ENCODE peak calls at places on chromosomes 13 and 19, in nine cellular contexts. One of them, this sample, is unnamed.

GRCh38 chr13:85582890-85583289 is 216.3 kb downstream of the SLITRK6 start:
- DNase-seq in heart right ventricle: no peak
- DNase-seq in astrocyte of the cerebellum: no peak
- DNase-seq in ovary: no peak
- DNase-seq in activated T-helper 2 cell treated with anti-CD3 and anti-CD28 coated beads, Interferon-gamma antibody, Interleukin-2, Interleukin-4, amounts not matched to agents 10 μg/mL and 5 μg/mL and 100 μg/mL, durations not matched to agents 14 hours and 24 hours and 36 hours: no peak
- DNase-seq in GM03348: no peak
- DNase-seq in fibroblast of mammary gland: peak; percentile 1
- DNase-seq in activated T-helper 9 cell treated with anti-CD3 and anti-CD28 coated beads, Interleukin-2, amount 50 U/mL, for 16 hours: no peak
- DNase-seq in stimulated activated CD4-positive, alpha-beta T cell treated with anti-CD3 and anti-CD28 coated beads, TNF-alpha, amount 100 ng/mL, for 24 hours: no peak
- DNase-seq in this sample: no peak

GRCh38 chr19:19372656-19373416 is 32.6 kb upstream of the GATAD2A start:
- DNase-seq in stimulated activated CD4-positive, alpha-beta T cell treated with anti-CD3 and anti-CD28 coated beads, TNF-alpha, amount 100 ng/mL, for 24 hours: no peak
- DNase-seq in heart right ventricle: peak; percentile 64
- DNase-seq in astrocyte of the cerebellum: no peak
- DNase-seq in activated T-helper 9 cell treated with anti-CD3 and anti-CD28 coated beads, Interleukin-2, amount 50 U/mL, for 16 hours: no peak
- DNase-seq in ovary: no peak
- DNase-seq in activated T-helper 2 cell treated with anti-CD3 and anti-CD28 coated beads, Interferon-gamma antibody, Interleukin-2, Interleukin-4, amounts not matched to agents 10 μg/mL and 5 μg/mL and 100 μg/mL, durations not matched to agents 14 hours and 24 hours and 36 hours: peak; percentile 33
- DNase-seq in GM03348: peak; percentile 22
- DNase-seq in fibroblast of mammary gland: peak; percentile 29
- DNase-seq in this sample: no peak

GRCh38 chr13:48009298-48009697 is 8.2 kb upstream of the SUCLA2 start:
- DNase-seq in ovary: no peak
- DNase-seq in astrocyte of the cerebellum: peak; percentile 69
- DNase-seq in stimulated activated CD4-positive, alpha-beta T cell treated with anti-CD3 and anti-CD28 coated beads, TNF-alpha, amount 100 ng/mL, for 24 hours: no peak
- DNase-seq in activated T-helper 9 cell treated with anti-CD3 and anti-CD28 coated beads, Interleukin-2, amount 50 U/mL, for 16 hours: no peak
- DNase-seq in GM03348: peak; percentile 85
- DNase-seq in activated T-helper 2 cell treated with anti-CD3 and anti-CD28 coated beads, Interferon-gamma antibody, Interleukin-2, Interleukin-4, amounts not matched to agents 10 μg/mL and 5 μg/mL and 100 μg/mL, durations not matched to agents 14 hours and 24 hours and 36 hours: no peak
- DNase-seq in fibroblast of mammary gland: peak; percentile 79
- DNase-seq in heart right ventricle: no peak
- DNase-seq in this sample: no peak

GRCh38 chr13:30880756-30881155 is 25.3 kb upstream of the MEDAG start:
- DNase-seq in fibroblast of mammary gland: peak; percentile 98
- DNase-seq in activated T-helper 2 cell treated with anti-CD3 and anti-CD28 coated beads, Interferon-gamma antibody, Interleukin-2, Interleukin-4, amounts not matched to agents 10 μg/mL and 5 μg/mL and 100 μg/mL, durations not matched to agents 14 hours and 24 hours and 36 hours: no peak
- DNase-seq in heart right ventricle: no peak
- DNase-seq in stimulated activated CD4-positive, alpha-beta T cell treated with anti-CD3 and anti-CD28 coated beads, TNF-alpha, amount 100 ng/mL, for 24 hours: no peak
- DNase-seq in astrocyte of the cerebellum: peak; percentile 75
- DNase-seq in activated T-helper 9 cell treated with anti-CD3 and anti-CD28 coated beads, Interleukin-2, amount 50 U/mL, for 16 hours: no peak
- DNase-seq in GM03348: peak; percentile 77
- DNase-seq in ovary: no peak
- DNase-seq in this sample: no peak

GRCh38 chr13:25291691-25292090 is 4.4 kb upstream of the MTMR6 start:
- DNase-seq in fibroblast of mammary gland: no peak
- DNase-seq in ovary: no peak
- DNase-seq in astrocyte of the cerebellum: no peak
- DNase-seq in stimulated activated CD4-positive, alpha-beta T cell treated with anti-CD3 and anti-CD28 coated beads, TNF-alpha, amount 100 ng/mL, for 24 hours: no peak
- DNase-seq in GM03348: no peak
- DNase-seq in heart right ventricle: no peak
- DNase-seq in activated T-helper 9 cell treated with anti-CD3 and anti-CD28 coated beads, Interleukin-2, amount 50 U/mL, for 16 hours: no peak
- DNase-seq in activated T-helper 2 cell treated with anti-CD3 and anti-CD28 coated beads, Interferon-gamma antibody, Interleukin-2, Interleukin-4, amounts not matched to agents 10 μg/mL and 5 μg/mL and 100 μg/mL, durations not matched to agents 14 hours and 24 hours and 36 hours: no peak
- DNase-seq in this sample: peak; percentile 56

GRCh38 chr13:38350114-38350617 is 515 bp downstream of the UFM1 start:
- DNase-seq in heart right ventricle: peak; percentile 46
- DNase-seq in astrocyte of the cerebellum: peak; percentile 28
- DNase-seq in activated T-helper 9 cell treated with anti-CD3 and anti-CD28 coated beads, Interleukin-2, amount 50 U/mL, for 16 hours: peak; percentile 40
- DNase-seq in ovary: peak; percentile 61
- DNase-seq in fibroblast of mammary gland: peak; percentile 53
- DNase-seq in stimulated activated CD4-positive, alpha-beta T cell treated with anti-CD3 and anti-CD28 coated beads, TNF-alpha, amount 100 ng/mL, for 24 hours: peak; percentile 27
- DNase-seq in activated T-helper 2 cell treated with anti-CD3 and anti-CD28 coated beads, Interferon-gamma antibody, Interleukin-2, Interleukin-4, amounts not matched to agents 10 μg/mL and 5 μg/mL and 100 μg/mL, durations not matched to agents 14 hours and 24 hours and 36 hours: peak; percentile 48
- DNase-seq in GM03348: peak; percentile 54
- DNase-seq in this sample: peak; percentile 6

GRCh38 chr13:44903596-44903995 is 85.7 kb downstream of the NUFIP1 start:
- DNase-seq in ovary: peak; percentile 84
- DNase-seq in astrocyte of the cerebellum: peak; percentile 85
- DNase-seq in fibroblast of mammary gland: peak; percentile 96
- DNase-seq in GM03348: peak; percentile 81
- DNase-seq in activated T-helper 9 cell treated with anti-CD3 and anti-CD28 coated beads, Interleukin-2, amount 50 U/mL, for 16 hours: no peak
- DNase-seq in activated T-helper 2 cell treated with anti-CD3 and anti-CD28 coated beads, Interferon-gamma antibody, Interleukin-2, Interleukin-4, amounts not matched to agents 10 μg/mL and 5 μg/mL and 100 μg/mL, durations not matched to agents 14 hours and 24 hours and 36 hours: no peak
- DNase-seq in stimulated activated CD4-positive, alpha-beta T cell treated with anti-CD3 and anti-CD28 coated beads, TNF-alpha, amount 100 ng/mL, for 24 hours: no peak
- DNase-seq in heart right ventricle: peak; percentile 81
- DNase-seq in this sample: no peak

GRCh38 chr19:37551123-37551993 is 43.2 kb downstream of the ZNF571 start:
- DNase-seq in ovary: no peak
- DNase-seq in activated T-helper 2 cell treated with anti-CD3 and anti-CD28 coated beads, Interferon-gamma antibody, Interleukin-2, Interleukin-4, amounts not matched to agents 10 μg/mL and 5 μg/mL and 100 μg/mL, durations not matched to agents 14 hours and 24 hours and 36 hours: peak; percentile 55
- DNase-seq in astrocyte of the cerebellum: peak; percentile 9
- DNase-seq in GM03348: peak; percentile 86
- DNase-seq in activated T-helper 9 cell treated with anti-CD3 and anti-CD28 coated beads, Interleukin-2, amount 50 U/mL, for 16 hours: peak; percentile 24
- DNase-seq in heart right ventricle: peak; percentile 64
- DNase-seq in fibroblast of mammary gland: peak; percentile 72
- DNase-seq in stimulated activated CD4-positive, alpha-beta T cell treated with anti-CD3 and anti-CD28 coated beads, TNF-alpha, amount 100 ng/mL, for 24 hours: no peak
- DNase-seq in this sample: no peak

GRCh38 chr13:49669735-49670309 is 21.5 kb downstream of the EBPL start:
- DNase-seq in astrocyte of the cerebellum: peak; percentile 66
- DNase-seq in stimulated activated CD4-positive, alpha-beta T cell treated with anti-CD3 and anti-CD28 coated beads, TNF-alpha, amount 100 ng/mL, for 24 hours: no peak
- DNase-seq in ovary: peak; percentile 61
- DNase-seq in heart right ventricle: peak; percentile 33
- DNase-seq in GM03348: peak; percentile 87
- DNase-seq in activated T-helper 2 cell treated with anti-CD3 and anti-CD28 coated beads, Interferon-gamma antibody, Interleukin-2, Interleukin-4, amounts not matched to agents 10 μg/mL and 5 μg/mL and 100 μg/mL, durations not matched to agents 14 hours and 24 hours and 36 hours: no peak
- DNase-seq in activated T-helper 9 cell treated with anti-CD3 and anti-CD28 coated beads, Interleukin-2, amount 50 U/mL, for 16 hours: no peak
- DNase-seq in fibroblast of mammary gland: peak; percentile 76
- DNase-seq in this sample: peak; percentile 21

GRCh38 chr19:11446652-11447301 is 11.3 kb downstream of the PRKCSH start:
- DNase-seq in ovary: peak; percentile 61
- DNase-seq in activated T-helper 9 cell treated with anti-CD3 and anti-CD28 coated beads, Interleukin-2, amount 50 U/mL, for 16 hours: peak; percentile 27
- DNase-seq in heart right ventricle: peak; percentile 74
- DNase-seq in GM03348: peak; percentile 88
- DNase-seq in fibroblast of mammary gland: peak; percentile 21
- DNase-seq in stimulated activated CD4-positive, alpha-beta T cell treated with anti-CD3 and anti-CD28 coated beads, TNF-alpha, amount 100 ng/mL, for 24 hours: no peak
- DNase-seq in activated T-helper 2 cell treated with anti-CD3 and anti-CD28 coated beads, Interferon-gamma antibody, Interleukin-2, Interleukin-4, amounts not matched to agents 10 μg/mL and 5 μg/mL and 100 μg/mL, durations not matched to agents 14 hours and 24 hours and 36 hours: no peak
- DNase-seq in astrocyte of the cerebellum: no peak
- DNase-seq in this sample: no peak

GRCh38 chr19:32097620-32098019 is 247.8 kb upstream of the ZNF507 start:
- DNase-seq in activated T-helper 2 cell treated with anti-CD3 and anti-CD28 coated beads, Interferon-gamma antibody, Interleukin-2, Interleukin-4, amounts not matched to agents 10 μg/mL and 5 μg/mL and 100 μg/mL, durations not matched to agents 14 hours and 24 hours and 36 hours: no peak
- DNase-seq in fibroblast of mammary gland: no peak
- DNase-seq in activated T-helper 9 cell treated with anti-CD3 and anti-CD28 coated beads, Interleukin-2, amount 50 U/mL, for 16 hours: no peak
- DNase-seq in GM03348: no peak
- DNase-seq in ovary: no peak
- DNase-seq in heart right ventricle: no peak
- DNase-seq in astrocyte of the cerebellum: no peak
- DNase-seq in stimulated activated CD4-positive, alpha-beta T cell treated with anti-CD3 and anti-CD28 coated beads, TNF-alpha, amount 100 ng/mL, for 24 hours: no peak
- DNase-seq in this sample: no peak

GRCh38 chr19:16890461-16891184 is 1.8 kb downstream of the F2RL3 start:
- DNase-seq in ovary: no peak
- DNase-seq in stimulated activated CD4-positive, alpha-beta T cell treated with anti-CD3 and anti-CD28 coated beads, TNF-alpha, amount 100 ng/mL, for 24 hours: no peak
- DNase-seq in heart right ventricle: no peak
- DNase-seq in activated T-helper 9 cell treated with anti-CD3 and anti-CD28 coated beads, Interleukin-2, amount 50 U/mL, for 16 hours: no peak
- DNase-seq in fibroblast of mammary gland: no peak
- DNase-seq in astrocyte of the cerebellum: no peak
- DNase-seq in GM03348: no peak
- DNase-seq in activated T-helper 2 cell treated with anti-CD3 and anti-CD28 coated beads, Interferon-gamma antibody, Interleukin-2, Interleukin-4, amounts not matched to agents 10 μg/mL and 5 μg/mL and 100 μg/mL, durations not matched to agents 14 hours and 24 hours and 36 hours: no peak
- DNase-seq in this sample: no peak

GRCh38 chr19:58374200-58374599 is 6.6 kb downstream of the ZNF837 start:
- DNase-seq in stimulated activated CD4-positive, alpha-beta T cell treated with anti-CD3 and anti-CD28 coated beads, TNF-alpha, amount 100 ng/mL, for 24 hours: no peak
- DNase-seq in heart right ventricle: no peak
- DNase-seq in astrocyte of the cerebellum: no peak
- DNase-seq in activated T-helper 9 cell treated with anti-CD3 and anti-CD28 coated beads, Interleukin-2, amount 50 U/mL, for 16 hours: no peak
- DNase-seq in activated T-helper 2 cell treated with anti-CD3 and anti-CD28 coated beads, Interferon-gamma antibody, Interleukin-2, Interleukin-4, amounts not matched to agents 10 μg/mL and 5 μg/mL and 100 μg/mL, durations not matched to agents 14 hours and 24 hours and 36 hours: no peak
- DNase-seq in fibroblast of mammary gland: peak; percentile 58
- DNase-seq in GM03348: no peak
- DNase-seq in ovary: no peak
- DNase-seq in this sample: no peak

GRCh38 chr13:64755961-64756360 is 2474.2 kb downstream of the PCDH9 start:
- DNase-seq in astrocyte of the cerebellum: no peak
- DNase-seq in stimulated activated CD4-positive, alpha-beta T cell treated with anti-CD3 and anti-CD28 coated beads, TNF-alpha, amount 100 ng/mL, for 24 hours: no peak
- DNase-seq in GM03348: no peak
- DNase-seq in fibroblast of mammary gland: no peak
- DNase-seq in ovary: no peak
- DNase-seq in activated T-helper 9 cell treated with anti-CD3 and anti-CD28 coated beads, Interleukin-2, amount 50 U/mL, for 16 hours: no peak
- DNase-seq in activated T-helper 2 cell treated with anti-CD3 and anti-CD28 coated beads, Interferon-gamma antibody, Interleukin-2, Interleukin-4, amounts not matched to agents 10 μg/mL and 5 μg/mL and 100 μg/mL, durations not matched to agents 14 hours and 24 hours and 36 hours: no peak
- DNase-seq in heart right ventricle: no peak
- DNase-seq in this sample: no peak

GRCh38 chr19:2762783-2763496 is 20.1 kb downstream of the SGTA start:
- DNase-seq in heart right ventricle: no peak
- DNase-seq in ovary: no peak
- DNase-seq in activated T-helper 9 cell treated with anti-CD3 and anti-CD28 coated beads, Interleukin-2, amount 50 U/mL, for 16 hours: no peak
- DNase-seq in astrocyte of the cerebellum: no peak
- DNase-seq in GM03348: no peak
- DNase-seq in fibroblast of mammary gland: no peak
- DNase-seq in stimulated activated CD4-positive, alpha-beta T cell treated with anti-CD3 and anti-CD28 coated beads, TNF-alpha, amount 100 ng/mL, for 24 hours: no peak
- DNase-seq in activated T-helper 2 cell treated with anti-CD3 and anti-CD28 coated beads, Interferon-gamma antibody, Interleukin-2, Interleukin-4, amounts not matched to agents 10 μg/mL and 5 μg/mL and 100 μg/mL, durations not matched to agents 14 hours and 24 hours and 36 hours: no peak
- DNase-seq in this sample: no peak

GRCh38 chr13:41306271-41307150 is 4.6 kb upstream of the NAA16 start:
- DNase-seq in activated T-helper 2 cell treated with anti-CD3 and anti-CD28 coated beads, Interferon-gamma antibody, Interleukin-2, Interleukin-4, amounts not matched to agents 10 μg/mL and 5 μg/mL and 100 μg/mL, durations not matched to agents 14 hours and 24 hours and 36 hours: no peak
- DNase-seq in astrocyte of the cerebellum: no peak
- DNase-seq in activated T-helper 9 cell treated with anti-CD3 and anti-CD28 coated beads, Interleukin-2, amount 50 U/mL, for 16 hours: no peak
- DNase-seq in stimulated activated CD4-positive, alpha-beta T cell treated with anti-CD3 and anti-CD28 coated beads, TNF-alpha, amount 100 ng/mL, for 24 hours: no peak
- DNase-seq in fibroblast of mammary gland: no peak
- DNase-seq in heart right ventricle: no peak
- DNase-seq in ovary: no peak
- DNase-seq in GM03348: no peak
- DNase-seq in this sample: no peak

GRCh38 chr19:52936151-52936957 is 13.1 kb upstream of the ZNF888 start:
- DNase-seq in heart right ventricle: no peak
- DNase-seq in ovary: no peak
- DNase-seq in activated T-helper 9 cell treated with anti-CD3 and anti-CD28 coated beads, Interleukin-2, amount 50 U/mL, for 16 hours: no peak
- DNase-seq in activated T-helper 2 cell treated with anti-CD3 and anti-CD28 coated beads, Interferon-gamma antibody, Interleukin-2, Interleukin-4, amounts not matched to agents 10 μg/mL and 5 μg/mL and 100 μg/mL, durations not matched to agents 14 hours and 24 hours and 36 hours: no peak
- DNase-seq in stimulated activated CD4-positive, alpha-beta T cell treated with anti-CD3 and anti-CD28 coated beads, TNF-alpha, amount 100 ng/mL, for 24 hours: no peak
- DNase-seq in fibroblast of mammary gland: no peak
- DNase-seq in GM03348: no peak
- DNase-seq in astrocyte of the cerebellum: no peak
- DNase-seq in this sample: no peak

GRCh38 chr19:51687791-51688664 is 5.1 kb upstream of the SPACA6 start:
- DNase-seq in astrocyte of the cerebellum: no peak
- DNase-seq in GM03348: peak; percentile 74
- DNase-seq in ovary: peak; percentile 71
- DNase-seq in fibroblast of mammary gland: peak; percentile 74
- DNase-seq in activated T-helper 9 cell treated with anti-CD3 and anti-CD28 coated beads, Interleukin-2, amount 50 U/mL, for 16 hours: no peak
- DNase-seq in activated T-helper 2 cell treated with anti-CD3 and anti-CD28 coated beads, Interferon-gamma antibody, Interleukin-2, Interleukin-4, amounts not matched to agents 10 μg/mL and 5 μg/mL and 100 μg/mL, durations not matched to agents 14 hours and 24 hours and 36 hours: no peak
- DNase-seq in stimulated activated CD4-positive, alpha-beta T cell treated with anti-CD3 and anti-CD28 coated beads, TNF-alpha, amount 100 ng/mL, for 24 hours: no peak
- DNase-seq in heart right ventricle: peak; percentile 74
- DNase-seq in this sample: no peak

GRCh38 chr13:80132741-80133601 is 208.0 kb downstream of the SPRY2 start:
- DNase-seq in stimulated activated CD4-positive, alpha-beta T cell treated with anti-CD3 and anti-CD28 coated beads, TNF-alpha, amount 100 ng/mL, for 24 hours: no peak
- DNase-seq in heart right ventricle: peak; percentile 32
- DNase-seq in activated T-helper 9 cell treated with anti-CD3 and anti-CD28 coated beads, Interleukin-2, amount 50 U/mL, for 16 hours: no peak
- DNase-seq in GM03348: peak; percentile 48
- DNase-seq in activated T-helper 2 cell treated with anti-CD3 and anti-CD28 coated beads, Interferon-gamma antibody, Interleukin-2, Interleukin-4, amounts not matched to agents 10 μg/mL and 5 μg/mL and 100 μg/mL, durations not matched to agents 14 hours and 24 hours and 36 hours: no peak
- DNase-seq in ovary: peak; percentile 43
- DNase-seq in fibroblast of mammary gland: peak; percentile 69
- DNase-seq in astrocyte of the cerebellum: no peak
- DNase-seq in this sample: no peak

GRCh38 chr19:29269641-29270040 is 56.7 kb upstream of the UQCRFS1 start:
- DNase-seq in stimulated activated CD4-positive, alpha-beta T cell treated with anti-CD3 and anti-CD28 coated beads, TNF-alpha, amount 100 ng/mL, for 24 hours: no peak
- DNase-seq in activated T-helper 9 cell treated with anti-CD3 and anti-CD28 coated beads, Interleukin-2, amount 50 U/mL, for 16 hours: no peak
- DNase-seq in heart right ventricle: no peak
- DNase-seq in ovary: no peak
- DNase-seq in fibroblast of mammary gland: no peak
- DNase-seq in astrocyte of the cerebellum: no peak
- DNase-seq in GM03348: no peak
- DNase-seq in activated T-helper 2 cell treated with anti-CD3 and anti-CD28 coated beads, Interferon-gamma antibody, Interleukin-2, Interleukin-4, amounts not matched to agents 10 μg/mL and 5 μg/mL and 100 μg/mL, durations not matched to agents 14 hours and 24 hours and 36 hours: no peak
- DNase-seq in this sample: no peak

GRCh38 chr13:23467048-23467931 is 33.8 kb upstream of the SACS start:
- DNase-seq in GM03348: peak; percentile 39
- DNase-seq in activated T-helper 9 cell treated with anti-CD3 and anti-CD28 coated beads, Interleukin-2, amount 50 U/mL, for 16 hours: no peak
- DNase-seq in activated T-helper 2 cell treated with anti-CD3 and anti-CD28 coated beads, Interferon-gamma antibody, Interleukin-2, Interleukin-4, amounts not matched to agents 10 μg/mL and 5 μg/mL and 100 μg/mL, durations not matched to agents 14 hours and 24 hours and 36 hours: no peak
- DNase-seq in fibroblast of mammary gland: peak; percentile 44
- DNase-seq in stimulated activated CD4-positive, alpha-beta T cell treated with anti-CD3 and anti-CD28 coated beads, TNF-alpha, amount 100 ng/mL, for 24 hours: no peak
- DNase-seq in heart right ventricle: no peak
- DNase-seq in astrocyte of the cerebellum: no peak
- DNase-seq in ovary: no peak
- DNase-seq in this sample: no peak

GRCh38 chr19:5665781-5666513 is 14.4 kb downstream of the MICOS13 start:
- DNase-seq in fibroblast of mammary gland: peak; percentile 86
- DNase-seq in activated T-helper 9 cell treated with anti-CD3 and anti-CD28 coated beads, Interleukin-2, amount 50 U/mL, for 16 hours: no peak
- DNase-seq in GM03348: peak; percentile 42
- DNase-seq in ovary: no peak
- DNase-seq in activated T-helper 2 cell treated with anti-CD3 and anti-CD28 coated beads, Interferon-gamma antibody, Interleukin-2, Interleukin-4, amounts not matched to agents 10 μg/mL and 5 μg/mL and 100 μg/mL, durations not matched to agents 14 hours and 24 hours and 36 hours: no peak
- DNase-seq in stimulated activated CD4-positive, alpha-beta T cell treated with anti-CD3 and anti-CD28 coated beads, TNF-alpha, amount 100 ng/mL, for 24 hours: no peak
- DNase-seq in heart right ventricle: no peak
- DNase-seq in astrocyte of the cerebellum: peak; percentile 19
- DNase-seq in this sample: no peak

GRCh38 chr13:112991611-112992010 is 22.6 kb downstream of the MCF2L start:
- DNase-seq in activated T-helper 2 cell treated with anti-CD3 and anti-CD28 coated beads, Interferon-gamma antibody, Interleukin-2, Interleukin-4, amounts not matched to agents 10 μg/mL and 5 μg/mL and 100 μg/mL, durations not matched to agents 14 hours and 24 hours and 36 hours: no peak
- DNase-seq in astrocyte of the cerebellum: no peak
- DNase-seq in GM03348: no peak
- DNase-seq in stimulated activated CD4-positive, alpha-beta T cell treated with anti-CD3 and anti-CD28 coated beads, TNF-alpha, amount 100 ng/mL, for 24 hours: no peak
- DNase-seq in fibroblast of mammary gland: no peak
- DNase-seq in ovary: no peak
- DNase-seq in activated T-helper 9 cell treated with anti-CD3 and anti-CD28 coated beads, Interleukin-2, amount 50 U/mL, for 16 hours: no peak
- DNase-seq in heart right ventricle: no peak
- DNase-seq in this sample: no peak

GRCh38 chr19:58516246-58516836 is 3.3 kb downstream of the ZBTB45 start:
- DNase-seq in astrocyte of the cerebellum: no peak
- DNase-seq in stimulated activated CD4-positive, alpha-beta T cell treated with anti-CD3 and anti-CD28 coated beads, TNF-alpha, amount 100 ng/mL, for 24 hours: no peak
- DNase-seq in fibroblast of mammary gland: no peak
- DNase-seq in activated T-helper 9 cell treated with anti-CD3 and anti-CD28 coated beads, Interleukin-2, amount 50 U/mL, for 16 hours: no peak
- DNase-seq in ovary: no peak
- DNase-seq in activated T-helper 2 cell treated with anti-CD3 and anti-CD28 coated beads, Interferon-gamma antibody, Interleukin-2, Interleukin-4, amounts not matched to agents 10 μg/mL and 5 μg/mL and 100 μg/mL, durations not matched to agents 14 hours and 24 hours and 36 hours: no peak
- DNase-seq in heart right ventricle: no peak
- DNase-seq in GM03348: no peak
- DNase-seq in this sample: no peak

GRCh38 chr19:18373892-18374629 is 11.9 kb upstream of the GDF15 start:
- DNase-seq in heart right ventricle: peak; percentile 85
- DNase-seq in activated T-helper 2 cell treated with anti-CD3 and anti-CD28 coated beads, Interferon-gamma antibody, Interleukin-2, Interleukin-4, amounts not matched to agents 10 μg/mL and 5 μg/mL and 100 μg/mL, durations not matched to agents 14 hours and 24 hours and 36 hours: peak; percentile 60
- DNase-seq in astrocyte of the cerebellum: peak; percentile 97
- DNase-seq in ovary: peak; percentile 93
- DNase-seq in stimulated activated CD4-positive, alpha-beta T cell treated with anti-CD3 and anti-CD28 coated beads, TNF-alpha, amount 100 ng/mL, for 24 hours: no peak
- DNase-seq in GM03348: peak; percentile 95
- DNase-seq in fibroblast of mammary gland: peak; percentile 98
- DNase-seq in activated T-helper 9 cell treated with anti-CD3 and anti-CD28 coated beads, Interleukin-2, amount 50 U/mL, for 16 hours: no peak
- DNase-seq in this sample: no peak

GRCh38 chr19:12937243-12938053 is 961 bp upstream of the CALR start:
- DNase-seq in astrocyte of the cerebellum: no peak
- DNase-seq in heart right ventricle: no peak
- DNase-seq in GM03348: no peak
- DNase-seq in stimulated activated CD4-positive, alpha-beta T cell treated with anti-CD3 and anti-CD28 coated beads, TNF-alpha, amount 100 ng/mL, for 24 hours: no peak
- DNase-seq in ovary: no peak
- DNase-seq in activated T-helper 2 cell treated with anti-CD3 and anti-CD28 coated beads, Interferon-gamma antibody, Interleukin-2, Interleukin-4, amounts not matched to agents 10 μg/mL and 5 μg/mL and 100 μg/mL, durations not matched to agents 14 hours and 24 hours and 36 hours: no peak
- DNase-seq in activated T-helper 9 cell treated with anti-CD3 and anti-CD28 coated beads, Interleukin-2, amount 50 U/mL, for 16 hours: no peak
- DNase-seq in fibroblast of mammary gland: peak; percentile 58
- DNase-seq in this sample: peak; percentile 93

GRCh38 chr13:43805681-43806128 is 18.9 kb upstream of the ENOX1 start:
- DNase-seq in GM03348: no peak
- DNase-seq in fibroblast of mammary gland: peak; percentile 37
- DNase-seq in activated T-helper 2 cell treated with anti-CD3 and anti-CD28 coated beads, Interferon-gamma antibody, Interleukin-2, Interleukin-4, amounts not matched to agents 10 μg/mL and 5 μg/mL and 100 μg/mL, durations not matched to agents 14 hours and 24 hours and 36 hours: no peak
- DNase-seq in heart right ventricle: no peak
- DNase-seq in stimulated activated CD4-positive, alpha-beta T cell treated with anti-CD3 and anti-CD28 coated beads, TNF-alpha, amount 100 ng/mL, for 24 hours: no peak
- DNase-seq in ovary: no peak
- DNase-seq in astrocyte of the cerebellum: no peak
- DNase-seq in activated T-helper 9 cell treated with anti-CD3 and anti-CD28 coated beads, Interleukin-2, amount 50 U/mL, for 16 hours: no peak
- DNase-seq in this sample: no peak

GRCh38 chr13:105311094-105311493 is 1224.4 kb downstream of the EFNB2 start:
- DNase-seq in astrocyte of the cerebellum: no peak
- DNase-seq in activated T-helper 9 cell treated with anti-CD3 and anti-CD28 coated beads, Interleukin-2, amount 50 U/mL, for 16 hours: no peak
- DNase-seq in fibroblast of mammary gland: no peak
- DNase-seq in ovary: no peak
- DNase-seq in heart right ventricle: no peak
- DNase-seq in stimulated activated CD4-positive, alpha-beta T cell treated with anti-CD3 and anti-CD28 coated beads, TNF-alpha, amount 100 ng/mL, for 24 hours: no peak
- DNase-seq in GM03348: no peak
- DNase-seq in activated T-helper 2 cell treated with anti-CD3 and anti-CD28 coated beads, Interferon-gamma antibody, Interleukin-2, Interleukin-4, amounts not matched to agents 10 μg/mL and 5 μg/mL and 100 μg/mL, durations not matched to agents 14 hours and 24 hours and 36 hours: no peak
- DNase-seq in this sample: no peak

GRCh38 chr19:3450796-3451411 is 29.4 kb downstream of the SMIM24 start:
- DNase-seq in astrocyte of the cerebellum: peak; percentile 99
- DNase-seq in heart right ventricle: no peak
- DNase-seq in GM03348: peak; percentile 85
- DNase-seq in ovary: peak; percentile 76
- DNase-seq in activated T-helper 9 cell treated with anti-CD3 and anti-CD28 coated beads, Interleukin-2, amount 50 U/mL, for 16 hours: no peak
- DNase-seq in fibroblast of mammary gland: peak; percentile 100
- DNase-seq in stimulated activated CD4-positive, alpha-beta T cell treated with anti-CD3 and anti-CD28 coated beads, TNF-alpha, amount 100 ng/mL, for 24 hours: no peak
- DNase-seq in activated T-helper 2 cell treated with anti-CD3 and anti-CD28 coated beads, Interferon-gamma antibody, Interleukin-2, Interleukin-4, amounts not matched to agents 10 μg/mL and 5 μg/mL and 100 μg/mL, durations not matched to agents 14 hours and 24 hours and 36 hours: no peak
- DNase-seq in this sample: no peak

GRCh38 chr19:15469513-15470297 is 5.4 kb upstream of the RASAL3 start:
- DNase-seq in astrocyte of the cerebellum: no peak
- DNase-seq in activated T-helper 9 cell treated with anti-CD3 and anti-CD28 coated beads, Interleukin-2, amount 50 U/mL, for 16 hours: no peak
- DNase-seq in activated T-helper 2 cell treated with anti-CD3 and anti-CD28 coated beads, Interferon-gamma antibody, Interleukin-2, Interleukin-4, amounts not matched to agents 10 μg/mL and 5 μg/mL and 100 μg/mL, durations not matched to agents 14 hours and 24 hours and 36 hours: no peak
- DNase-seq in GM03348: peak; percentile 46
- DNase-seq in stimulated activated CD4-positive, alpha-beta T cell treated with anti-CD3 and anti-CD28 coated beads, TNF-alpha, amount 100 ng/mL, for 24 hours: no peak
- DNase-seq in ovary: no peak
- DNase-seq in fibroblast of mammary gland: no peak
- DNase-seq in heart right ventricle: no peak
- DNase-seq in this sample: no peak

GRCh38 chr13:76646946-76647345 is 239.3 kb downstream of the KCTD12 start:
- DNase-seq in heart right ventricle: no peak
- DNase-seq in GM03348: no peak
- DNase-seq in astrocyte of the cerebellum: no peak
- DNase-seq in fibroblast of mammary gland: peak; percentile 36
- DNase-seq in ovary: no peak
- DNase-seq in activated T-helper 9 cell treated with anti-CD3 and anti-CD28 coated beads, Interleukin-2, amount 50 U/mL, for 16 hours: no peak
- DNase-seq in activated T-helper 2 cell treated with anti-CD3 and anti-CD28 coated beads, Interferon-gamma antibody, Interleukin-2, Interleukin-4, amounts not matched to agents 10 μg/mL and 5 μg/mL and 100 μg/mL, durations not matched to agents 14 hours and 24 hours and 36 hours: no peak
- DNase-seq in stimulated activated CD4-positive, alpha-beta T cell treated with anti-CD3 and anti-CD28 coated beads, TNF-alpha, amount 100 ng/mL, for 24 hours: no peak
- DNase-seq in this sample: no peak